ENCODE peak calls at places on chromosomes 7 and 10, in six cellular contexts. A is stimulated activated CD8-positive, alpha-beta memory T cell treated with anti-CD3 and anti-CD28 coated beads, Interleukin-2, amount 100 ng/mL, for 48 hours; K is mesenchymal stem cell; Q is NCI-H187; C is natural killer cell; X is T-helper 9 cell. J is an unnamed sample.

GRCh38 chr10:96047004-96047649 is 3.7 kb downstream of the CCNJ start:
- DNase-seq in A (no peak), K (peak; percentile 4), Q (no peak), C (no peak), X (no peak), J (no peak)

GRCh38 chr10:125484035-125484732 is 198.8 kb downstream of the TEX36 start:
- DNase-seq in A (no peak), K (no peak), Q (no peak), C (no peak), X (no peak), J (no peak)

GRCh38 chr7:133109816-133110215 is 27.9 kb upstream of the CHCHD3 start:
- DNase-seq in A (no peak), K (no peak), Q (no peak), C (no peak), X (no peak), J (no peak)

GRCh38 chr10:76089626-76090185 is 658.3 kb downstream of the LRMDA start:
- DNase-seq in A (no peak), K (no peak), Q (no peak), C (no peak), X (no peak), J (no peak)

GRCh38 chr7:156558198-156558597 is 82.4 kb upstream of the RNF32 start:
- DNase-seq in A (no peak), K (no peak), Q (no peak), C (no peak), X (no peak), J (no peak)

GRCh38 chr7:5766321-5766761 is 15.1 kb downstream of the RNF216 start:
- DNase-seq in A (no peak), K (peak; percentile 50), Q (no peak), C (no peak), X (no peak), J (no peak)

GRCh38 chr7:116572036-116572435 is 47.2 kb downstream of the CAV1 start:
- DNase-seq in A (no peak), K (no peak), Q (no peak), C (no peak), X (no peak), J (no peak)

GRCh38 chr10:27440021-27440420 is 64.1 kb upstream of the RAB18 start:
- DNase-seq in A (no peak), K (no peak), Q (no peak), C (no peak), X (no peak), J (no peak)

GRCh38 chr7:77265666-77266065 is 66.0 kb upstream of the FGL2 start:
- DNase-seq in A (no peak), K (no peak), Q (no peak), C (no peak), X (no peak), J (no peak)

GRCh38 chr7:70436815-70437350 is 695.1 kb upstream of the GALNT17 start:
- DNase-seq in A (no peak), K (no peak), Q (no peak), C (no peak), X (no peak), J (no peak)

GRCh38 chr10:107994621-107995274 is 830.2 kb upstream of the SORCS1 start:
- DNase-seq in A (no peak), K (no peak), Q (no peak), C (no peak), X (no peak), J (no peak)

GRCh38 chr10:44281089-44281613 is 103.7 kb downstream of the CXCL12 start:
- DNase-seq in A (no peak), K (no peak), Q (no peak), C (no peak), X (no peak), J (no peak)

GRCh38 chr10:68208424-68209042 is 23.4 kb downstream of the ATOH7 start:
- DNase-seq in A (no peak), K (peak; percentile 82), Q (no peak), C (no peak), X (no peak), J (no peak)

GRCh38 chr10:132094581-132095234 is 29.0 kb downstream of the JAKMIP3 start:
- DNase-seq in A (no peak), K (no peak), Q (no peak), C (no peak), X (no peak), J (no peak)

GRCh38 chr10:71873582-71874182 is 22.6 kb upstream of the PSAP start:
- DNase-seq in A (no peak), K (no peak), Q (no peak), C (no peak), X (no peak), J (no peak)

GRCh38 chr10:123783296-123783695 is 108.3 kb downstream of the CPXM2 start:
- DNase-seq in A (no peak), K (no peak), Q (no peak), C (no peak), X (no peak), J (no peak)

GRCh38 chr10:239109-239508 is 103.9 kb downstream of the ZMYND11 start:
- DNase-seq in A (no peak), K (no peak), Q (no peak), C (no peak), X (no peak), J (no peak)

GRCh38 chr10:124105594-124105993 is 12.2 kb upstream of the CHST15 start:
- DNase-seq in A (no peak), K (peak; percentile 39), Q (no peak), C (no peak), X (no peak), J (no peak)

GRCh38 chr10:25130911-25131310 is 43.9 kb upstream of the GPR158 start:
- DNase-seq in A (no peak), K (no peak), Q (no peak), C (no peak), X (no peak), J (no peak)

GRCh38 chr7:55105952-55106351 is 87.1 kb downstream of the EGFR start:
- DNase-seq in A (no peak), K (no peak), Q (no peak), C (no peak), X (no peak), J (no peak)

GRCh38 chr10:129389194-129389593 is 77.8 kb upstream of the MGMT start:
- DNase-seq in A (no peak), K (no peak), Q (no peak), C (no peak), X (no peak), J (no peak)

GRCh38 chr7:112080441-112080840 is 125.8 kb downstream of the DOCK4 start:
- DNase-seq in A (no peak), K (peak; percentile 87), Q (no peak), C (no peak), X (no peak), J (peak; percentile 38)

GRCh38 chr7:52708846-52709245 is 326.6 kb upstream of the POM121L12 start:
- DNase-seq in A (no peak), K (no peak), Q (no peak), C (no peak), X (no peak), J (no peak)

GRCh38 chr10:20817646-20818045 is 79.5 kb downstream of the NEBL start:
- DNase-seq in A (no peak), K (no peak), Q (no peak), C (no peak), X (no peak), J (no peak)

GRCh38 chr7:22647451-22648257 is 79.3 kb upstream of the IL6 start:
- DNase-seq in A (no peak), K (peak; percentile 92), Q (no peak), C (no peak), X (no peak), J (no peak)

GRCh38 chr7:55382251-55382650 is 17.1 kb downstream of the LANCL2 start:
- DNase-seq in A (no peak), K (no peak), Q (no peak), C (no peak), X (no peak), J (no peak)

GRCh38 chr10:95543459-95543858 is 17.7 kb downstream of the SORBS1 start:
- DNase-seq in A (no peak), K (no peak), Q (no peak), C (no peak), X (no peak), J (no peak)

GRCh38 chr7:37462120-37462519 is 13.5 kb upstream of the ELMO1 start:
- DNase-seq in A (no peak), K (no peak), Q (no peak), C (no peak), X (no peak), J (no peak)

GRCh38 chr10:21649441-21649872 is 115.4 kb downstream of the MLLT10 start:
- DNase-seq in A (no peak), K (no peak), Q (no peak), C (no peak), X (no peak), J (no peak)

GRCh38 chr7:23158546-23158945 is 23.3 kb upstream of the NUP42 start:
- DNase-seq in A (no peak), K (no peak), Q (no peak), C (no peak), X (no peak), J (no peak)

GRCh38 chr7:53609185-53609584 is 573.8 kb downstream of the POM121L12 start:
- DNase-seq in A (no peak), K (no peak), Q (no peak), C (no peak), X (no peak), J (no peak)

GRCh38 chr10:35898722-35899485 is 256.8 kb upstream of the FZD8 start:
- DNase-seq in A (no peak), K (peak; percentile 64), Q (no peak), C (no peak), X (no peak), J (no peak)

GRCh38 chr10:90604636-90605035 is 253.2 kb downstream of the HTR7 start:
- DNase-seq in A (no peak), K (peak; percentile 25), Q (no peak), C (no peak), X (no peak), J (no peak)

GRCh38 chr10:77497748-77498147 is 139.9 kb downstream of the KCNMA1 start:
- DNase-seq in A (no peak), K (no peak), Q (no peak), C (no peak), X (no peak), J (no peak)

J was measured in memory B cell.